ENCODE peak calls at places on chromosome 22, in six cellular contexts. One of them, this sample, is unnamed.
A peak's percentile ranks its signal among the peaks of the same experiment; 100 is the strongest.

GRCh38 chr22:45742866-45743450 is 71.3 kb downstream of the ATXN10 start:
- DNase-seq in AG04449: no peak
- DNase-seq in cardiac muscle cell: no peak
- DNase-seq in uterus: no peak
- DNase-seq in fibroblast of villous mesenchyme: peak; percentile 89
- DNase-seq in BJ: peak; percentile 14
- DNase-seq in this sample: peak; percentile 33

GRCh38 chr22:46070722-46071450 is 79.4 kb upstream of the PPARA start:
- DNase-seq in AG04449: no peak
- DNase-seq in cardiac muscle cell: peak; percentile 75
- DNase-seq in uterus: peak; percentile 53
- DNase-seq in fibroblast of villous mesenchyme: peak; percentile 55
- DNase-seq in BJ: no peak
- DNase-seq in this sample: no peak

GRCh38 chr22:48894064-48894671 is 933.5 kb downstream of the BRD1 start:
- DNase-seq in AG04449: no peak
- DNase-seq in cardiac muscle cell: no peak
- DNase-seq in uterus: no peak
- DNase-seq in fibroblast of villous mesenchyme: no peak
- DNase-seq in BJ: no peak
- DNase-seq in this sample: no peak

GRCh38 chr22:29031236-29031982 is 30.2 kb downstream of the C22orf31 start:
- DNase-seq in AG04449: peak; percentile 79
- DNase-seq in cardiac muscle cell: peak; percentile 75
- DNase-seq in uterus: peak; percentile 85
- DNase-seq in fibroblast of villous mesenchyme: peak; percentile 94
- DNase-seq in BJ: peak; percentile 74
- DNase-seq in this sample: peak; percentile 67

GRCh38 chr22:22201185-22201924 is 43.2 kb upstream of the VPREB1 start:
- DNase-seq in AG04449: no peak
- DNase-seq in cardiac muscle cell: peak; percentile 41
- DNase-seq in uterus: no peak
- DNase-seq in fibroblast of villous mesenchyme: peak; percentile 20
- DNase-seq in BJ: no peak
- DNase-seq in this sample: no peak

GRCh38 chr22:36790648-36791047 is 14.7 kb upstream of the IFT27 start:
- DNase-seq in AG04449: no peak
- DNase-seq in cardiac muscle cell: no peak
- DNase-seq in uterus: no peak
- DNase-seq in fibroblast of villous mesenchyme: no peak
- DNase-seq in BJ: no peak
- DNase-seq in this sample: no peak

GRCh38 chr22:48154943-48155240 is 1392.4 kb downstream of the TBC1D22A start:
- DNase-seq in AG04449: no peak
- DNase-seq in cardiac muscle cell: no peak
- DNase-seq in uterus: no peak
- DNase-seq in fibroblast of villous mesenchyme: no peak
- DNase-seq in BJ: no peak
- DNase-seq in this sample: no peak

GRCh38 chr22:27732841-27733240 is 68.7 kb downstream of the MN1 start:
- DNase-seq in AG04449: no peak
- DNase-seq in cardiac muscle cell: no peak
- DNase-seq in uterus: no peak
- DNase-seq in fibroblast of villous mesenchyme: no peak
- DNase-seq in BJ: no peak
- DNase-seq in this sample: no peak

GRCh38 chr22:38034278-38034882 is 22.8 kb upstream of the PICK1 start:
- DNase-seq in AG04449: no peak
- DNase-seq in cardiac muscle cell: peak; percentile 43
- DNase-seq in uterus: peak; percentile 72
- DNase-seq in fibroblast of villous mesenchyme: peak; percentile 89
- DNase-seq in BJ: peak; percentile 32
- DNase-seq in this sample: peak; percentile 55

GRCh38 chr22:39384750-39385480 is 14.7 kb upstream of the TAB1 start:
- DNase-seq in AG04449: no peak
- DNase-seq in cardiac muscle cell: peak; percentile 44
- DNase-seq in uterus: no peak
- DNase-seq in fibroblast of villous mesenchyme: peak; percentile 27
- DNase-seq in BJ: no peak
- DNase-seq in this sample: no peak
- TF ChIP-seq CTCF in AG04449: peak; percentile 19
- TF ChIP-seq CTCF in cardiac muscle cell: peak; percentile 37
- TF ChIP-seq CTCF in uterus: no peak
- TF ChIP-seq CTCF in fibroblast of villous mesenchyme: peak; percentile 45
- TF ChIP-seq CTCF in BJ: peak; percentile 40
- TF ChIP-seq CTCF in this sample: peak; percentile 31

DNA sequence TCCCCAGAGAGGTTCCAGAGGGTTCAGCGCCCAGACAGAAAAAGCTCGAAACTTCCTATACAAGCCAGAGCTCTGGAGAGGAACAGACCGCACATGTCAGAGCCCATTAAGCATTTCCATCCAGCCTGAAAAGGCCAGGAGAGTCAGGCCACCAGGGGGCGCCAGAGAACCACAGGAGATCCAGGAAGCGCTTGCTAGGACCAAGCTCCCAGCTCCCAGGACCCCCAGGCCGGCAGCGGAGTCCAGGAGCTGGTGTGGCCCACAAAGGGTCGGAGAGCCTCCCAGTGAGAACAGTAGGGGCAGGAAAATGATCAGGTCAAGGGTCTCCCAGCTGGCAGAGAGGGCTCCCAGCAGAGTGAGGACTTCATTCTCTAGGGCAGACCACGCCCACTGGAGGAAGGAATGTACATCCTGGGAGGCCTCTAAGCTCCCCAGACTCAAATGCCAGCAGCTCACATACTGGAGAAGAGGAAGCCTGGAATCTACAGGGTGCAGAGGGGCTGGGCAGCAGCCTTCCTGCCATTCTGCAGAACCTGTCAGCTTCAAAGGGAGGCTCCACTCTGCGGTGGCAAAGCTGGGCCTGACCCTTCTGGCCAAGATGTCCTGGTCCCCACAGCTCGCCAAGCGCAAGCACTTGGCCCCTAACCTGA is 2.1 kb upstream of the MEI1 start:
- DNase-seq in AG04449: peak; percentile 31
- DNase-seq in cardiac muscle cell: peak; percentile 96
- DNase-seq in uterus: peak; percentile 92
- DNase-seq in fibroblast of villous mesenchyme: peak; percentile 89
- DNase-seq in BJ: peak; percentile 27
- DNase-seq in this sample: peak; percentile 27
- H3K4me3 ChIP-seq in AG04449: peak overlapping the region; percentile 9
- H3K4me3 ChIP-seq in cardiac muscle cell: no peak overlapping the region
- H3K4me3 ChIP-seq in uterus: peak overlapping the region; percentile 12
- H3K4me3 ChIP-seq in fibroblast of villous mesenchyme: peak overlapping the region; percentile 26
- H3K4me3 ChIP-seq in BJ: no peak overlapping the region
- H3K4me3 ChIP-seq in this sample: peak overlapping the region; percentile 12

GRCh38 chr22:17910561-17911311 is 113.6 kb downstream of the MICAL3 start:
- DNase-seq in AG04449: peak; percentile 70
- DNase-seq in cardiac muscle cell: peak; percentile 89
- DNase-seq in uterus: peak; percentile 75
- DNase-seq in fibroblast of villous mesenchyme: peak; percentile 85
- DNase-seq in BJ: peak; percentile 46
- DNase-seq in this sample: peak; percentile 61
- TF ChIP-seq CTCF in AG04449: peak; percentile 67
- TF ChIP-seq CTCF in cardiac muscle cell: peak; percentile 54
- TF ChIP-seq CTCF in uterus: peak; percentile 37
- TF ChIP-seq CTCF in fibroblast of villous mesenchyme: peak; percentile 42
- TF ChIP-seq CTCF in BJ: peak; percentile 58
- TF ChIP-seq CTCF in this sample: peak; percentile 62

GRCh38 chr22:43812890-43813289 is 785 bp upstream of the EFCAB6 start:
- DNase-seq in AG04449: no peak
- DNase-seq in cardiac muscle cell: no peak
- DNase-seq in uterus: no peak
- DNase-seq in fibroblast of villous mesenchyme: no peak
- DNase-seq in BJ: no peak
- DNase-seq in this sample: no peak
- H3K4me3 ChIP-seq in AG04449: peak overlapping the region; percentile 98
- H3K4me3 ChIP-seq in cardiac muscle cell: peak overlapping the region; percentile 62
- H3K4me3 ChIP-seq in uterus: peak overlapping the region; percentile 77
- H3K4me3 ChIP-seq in fibroblast of villous mesenchyme: peak overlapping the region; percentile 73
- H3K4me3 ChIP-seq in BJ: peak overlapping the region; percentile 82
- H3K4me3 ChIP-seq in this sample: peak overlapping the region; percentile 85

DNA sequence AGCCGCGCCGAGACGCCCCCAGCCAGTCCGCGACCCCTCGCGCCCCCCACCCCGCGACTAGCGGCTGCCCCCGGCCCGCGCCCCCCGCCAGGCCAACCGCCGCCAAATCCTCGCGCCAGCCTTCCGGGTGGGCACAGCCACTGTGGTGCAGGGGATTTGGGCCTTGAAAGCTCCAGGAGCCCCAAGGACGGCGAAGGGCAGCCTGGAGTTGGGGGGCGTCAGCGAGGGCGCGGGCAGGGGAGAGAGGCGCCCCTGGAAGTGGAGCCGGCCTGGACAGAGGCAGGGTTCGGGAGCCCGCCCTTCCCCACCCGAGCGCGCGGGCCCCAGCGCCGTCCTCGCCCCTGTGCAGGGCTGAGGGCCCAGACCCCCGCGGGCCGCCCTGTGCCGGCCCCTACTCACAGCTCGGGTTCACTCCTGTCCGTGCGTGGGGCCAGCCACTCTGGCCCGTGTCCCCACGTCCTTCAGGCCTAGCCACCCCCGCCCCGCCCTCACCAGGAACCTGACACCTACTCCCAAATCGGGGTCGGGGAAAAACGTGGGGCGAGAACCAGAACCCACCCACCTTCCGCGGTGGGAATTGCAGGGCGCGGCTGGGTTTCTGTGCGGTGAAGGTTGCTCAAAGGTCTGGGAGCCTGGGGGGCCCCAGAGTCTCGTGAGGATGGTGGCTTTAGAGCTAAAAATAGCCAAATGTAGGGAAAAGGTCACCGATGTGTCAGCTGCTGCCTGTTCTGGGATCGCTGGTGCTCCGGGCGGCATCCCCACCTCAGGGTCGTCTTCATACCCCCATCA is at the start of gene CPT1B:
- DNase-seq in AG04449: no peak
- DNase-seq in cardiac muscle cell: peak; percentile 53
- DNase-seq in uterus: no peak
- DNase-seq in fibroblast of villous mesenchyme: peak; percentile 14
- DNase-seq in BJ: no peak
- DNase-seq in this sample: no peak
- TF ChIP-seq CTCF in AG04449: no peak
- TF ChIP-seq CTCF in cardiac muscle cell: peak; percentile 13
- TF ChIP-seq CTCF in uterus: no peak
- TF ChIP-seq CTCF in fibroblast of villous mesenchyme: no peak
- TF ChIP-seq CTCF in BJ: peak; percentile 32
- TF ChIP-seq CTCF in this sample: peak; percentile 20

GRCh38 chr22:50314081-50314454 is 6.6 kb upstream of the PLXNB2 start:
- DNase-seq in AG04449: no peak
- DNase-seq in cardiac muscle cell: no peak
- DNase-seq in uterus: no peak
- DNase-seq in fibroblast of villous mesenchyme: no peak
- DNase-seq in BJ: no peak
- DNase-seq in this sample: no peak
- H3K4me3 ChIP-seq in AG04449: no peak overlapping the region
- H3K4me3 ChIP-seq in cardiac muscle cell: no peak overlapping the region
- H3K4me3 ChIP-seq in uterus: no peak overlapping the region
- H3K4me3 ChIP-seq in fibroblast of villous mesenchyme: no peak overlapping the region
- H3K4me3 ChIP-seq in BJ: no peak overlapping the region
- H3K4me3 ChIP-seq in this sample: no peak overlapping the region

GRCh38 chr22:32103648-32104326 is 55.3 kb downstream of the C22orf42 start:
- DNase-seq in AG04449: no peak
- DNase-seq in cardiac muscle cell: no peak
- DNase-seq in uterus: no peak
- DNase-seq in fibroblast of villous mesenchyme: peak; percentile 25
- DNase-seq in BJ: no peak
- DNase-seq in this sample: no peak
- TF ChIP-seq CTCF in AG04449: no peak
- TF ChIP-seq CTCF in cardiac muscle cell: no peak
- TF ChIP-seq CTCF in uterus: no peak
- TF ChIP-seq CTCF in fibroblast of villous mesenchyme: peak; percentile 38
- TF ChIP-seq CTCF in BJ: peak; percentile 25
- TF ChIP-seq CTCF in this sample: peak; percentile 23

GRCh38 chr22:50296658-50297490 is 10.6 kb downstream of the PLXNB2 start:
- DNase-seq in AG04449: no peak
- DNase-seq in cardiac muscle cell: no peak
- DNase-seq in uterus: no peak
- DNase-seq in fibroblast of villous mesenchyme: no peak
- DNase-seq in BJ: no peak
- DNase-seq in this sample: no peak

GRCh38 chr22:50297510-50298265 is 9.8 kb downstream of the PLXNB2 start:
- DNase-seq in AG04449: no peak
- DNase-seq in cardiac muscle cell: no peak
- DNase-seq in uterus: no peak
- DNase-seq in fibroblast of villous mesenchyme: no peak
- DNase-seq in BJ: no peak
- DNase-seq in this sample: no peak

GRCh38 chr22:50293441-50294318 is 13.8 kb downstream of the PLXNB2 start:
- DNase-seq in AG04449: no peak
- DNase-seq in cardiac muscle cell: peak; percentile 87
- DNase-seq in uterus: no peak
- DNase-seq in fibroblast of villous mesenchyme: peak; percentile 69
- DNase-seq in BJ: no peak
- DNase-seq in this sample: peak; percentile 17

GRCh38 chr22:50292643-50293440 is 14.6 kb downstream of the PLXNB2 start:
- DNase-seq in AG04449: no peak
- DNase-seq in cardiac muscle cell: no peak
- DNase-seq in uterus: no peak
- DNase-seq in fibroblast of villous mesenchyme: no peak
- DNase-seq in BJ: no peak
- DNase-seq in this sample: no peak

DNA sequence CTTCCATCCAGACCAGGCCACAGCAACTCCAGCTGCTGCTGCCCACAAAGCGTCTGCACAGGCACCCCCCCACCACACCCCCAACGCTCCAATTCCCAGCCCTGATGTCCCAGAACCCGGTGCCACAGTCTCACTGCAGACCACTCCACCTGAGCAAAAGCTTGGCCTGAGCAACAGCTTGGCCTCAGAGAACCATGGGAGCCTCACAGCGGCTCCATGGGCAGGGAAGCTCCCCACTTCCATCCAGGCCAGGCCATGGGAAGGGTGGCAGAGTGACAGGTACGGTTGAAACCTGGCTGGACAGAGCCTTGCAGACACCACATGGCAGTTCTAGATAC is 13.2 kb downstream of the PLXNB2 start:
- DNase-seq in AG04449: no peak
- DNase-seq in cardiac muscle cell: no peak
- DNase-seq in uterus: no peak
- DNase-seq in fibroblast of villous mesenchyme: no peak
- DNase-seq in BJ: no peak
- DNase-seq in this sample: no peak
- H3K4me3 ChIP-seq in AG04449: no peak overlapping the region
- H3K4me3 ChIP-seq in cardiac muscle cell: no peak overlapping the region
- H3K4me3 ChIP-seq in uterus: no peak overlapping the region
- H3K4me3 ChIP-seq in fibroblast of villous mesenchyme: no peak overlapping the region
- H3K4me3 ChIP-seq in BJ: no peak overlapping the region
- H3K4me3 ChIP-seq in this sample: no peak overlapping the region

GRCh38 chr22:32674925-32675825 is 126.3 kb upstream of the TIMP3 start:
- DNase-seq in AG04449: no peak
- DNase-seq in cardiac muscle cell: no peak
- DNase-seq in uterus: no peak
- DNase-seq in fibroblast of villous mesenchyme: peak; percentile 36
- DNase-seq in BJ: no peak
- DNase-seq in this sample: no peak
- TF ChIP-seq CTCF in AG04449: no peak
- TF ChIP-seq CTCF in cardiac muscle cell: peak; percentile 29
- TF ChIP-seq CTCF in uterus: no peak
- TF ChIP-seq CTCF in fibroblast of villous mesenchyme: peak; percentile 31
- TF ChIP-seq CTCF in BJ: peak; percentile 31
- TF ChIP-seq CTCF in this sample: peak; percentile 27

DNA sequence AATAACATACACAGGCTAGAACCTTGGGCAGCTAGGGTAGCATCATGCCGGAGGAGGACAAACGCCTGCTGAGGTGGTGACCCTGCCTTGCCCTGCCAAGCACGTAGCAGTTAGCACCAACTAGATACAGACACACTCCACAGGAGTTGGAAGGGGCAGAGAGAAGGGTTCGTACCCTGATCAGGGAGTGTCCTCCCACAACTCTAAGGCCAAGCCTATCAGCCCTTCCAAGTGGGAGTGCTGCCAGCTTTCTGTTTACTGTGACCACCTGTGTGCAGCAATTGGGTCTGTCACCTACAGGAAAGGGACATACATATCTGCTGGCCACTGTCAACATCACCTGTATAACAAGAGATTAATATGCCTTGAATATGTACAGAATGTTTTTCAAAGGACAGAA is 1.9 kb upstream of the THAP7 start:
- DNase-seq in AG04449: no peak
- DNase-seq in cardiac muscle cell: no peak
- DNase-seq in uterus: no peak
- DNase-seq in fibroblast of villous mesenchyme: no peak
- DNase-seq in BJ: no peak
- DNase-seq in this sample: no peak
- H3K4me3 ChIP-seq in AG04449: no peak overlapping the region
- H3K4me3 ChIP-seq in cardiac muscle cell: no peak overlapping the region
- H3K4me3 ChIP-seq in uterus: no peak overlapping the region
- H3K4me3 ChIP-seq in fibroblast of villous mesenchyme: peak overlapping the region; percentile 5
- H3K4me3 ChIP-seq in BJ: no peak overlapping the region
- H3K4me3 ChIP-seq in this sample: no peak overlapping the region

This sample was measured in AG09309.